ENCODE peak calls at places on chromosomes 12 and 14, in six cellular contexts. One of them, this sample, is unnamed.

GRCh38 chr14:38211258-38211735 is 3.6 kb downstream of the SSTR1 start:
- DNase-seq in OCI-LY7: no peak
- DNase-seq in fibroblast of lung: no peak
- DNase-seq in esophagus squamous epithelium: no peak
- DNase-seq in transverse colon: no peak
- DNase-seq in tibial nerve: no peak
- DNase-seq in this sample: no peak

GRCh38 chr14:50002926-50003212 is 110.0 kb downstream of the ARF6 start:
- DNase-seq in OCI-LY7: no peak
- DNase-seq in fibroblast of lung: no peak
- DNase-seq in esophagus squamous epithelium: no peak
- DNase-seq in transverse colon: no peak
- DNase-seq in tibial nerve: no peak
- DNase-seq in this sample: no peak

GRCh38 chr12:100539209-100539608 is 34.3 kb upstream of the GAS2L3 start:
- DNase-seq in OCI-LY7: peak; percentile 15
- DNase-seq in fibroblast of lung: peak; percentile 41
- DNase-seq in esophagus squamous epithelium: no peak
- DNase-seq in transverse colon: no peak
- DNase-seq in tibial nerve: no peak
- DNase-seq in this sample: no peak

GRCh38 chr14:98909251-98909944 is 362.6 kb downstream of the BCL11B start:
- DNase-seq in OCI-LY7: no peak
- DNase-seq in fibroblast of lung: peak; percentile 80
- DNase-seq in esophagus squamous epithelium: no peak
- DNase-seq in transverse colon: no peak
- DNase-seq in tibial nerve: no peak
- DNase-seq in this sample: peak; percentile 51

GRCh38 chr14:51004801-51005526 is 60.7 kb upstream of the PYGL start:
- DNase-seq in OCI-LY7: no peak
- DNase-seq in fibroblast of lung: peak; percentile 79
- DNase-seq in esophagus squamous epithelium: no peak
- DNase-seq in transverse colon: no peak
- DNase-seq in tibial nerve: no peak
- DNase-seq in this sample: no peak

GRCh38 chr12:2959194-2959507 is at the start of gene TEAD4:
- DNase-seq in OCI-LY7: no peak
- DNase-seq in fibroblast of lung: peak; percentile 83
- DNase-seq in esophagus squamous epithelium: no peak
- DNase-seq in transverse colon: peak; percentile 71
- DNase-seq in tibial nerve: no peak
- DNase-seq in this sample: no peak

GRCh38 chr14:36227344-36227743 is 50.8 kb upstream of the PTCSC3 start:
- DNase-seq in OCI-LY7: no peak
- DNase-seq in fibroblast of lung: no peak
- DNase-seq in esophagus squamous epithelium: no peak
- DNase-seq in transverse colon: no peak
- DNase-seq in tibial nerve: no peak
- DNase-seq in this sample: no peak

GRCh38 chr14:93039649-93040315 is 75.9 kb downstream of the ITPK1 start:
- DNase-seq in OCI-LY7: no peak
- DNase-seq in fibroblast of lung: no peak
- DNase-seq in esophagus squamous epithelium: no peak
- DNase-seq in transverse colon: no peak
- DNase-seq in tibial nerve: no peak
- DNase-seq in this sample: no peak

GRCh38 chr12:123390415-123391093 is 6.6 kb downstream of the KMT5A start:
- DNase-seq in OCI-LY7: no peak
- DNase-seq in fibroblast of lung: no peak
- DNase-seq in esophagus squamous epithelium: no peak
- DNase-seq in transverse colon: no peak
- DNase-seq in tibial nerve: no peak
- DNase-seq in this sample: no peak

GRCh38 chr12:20283467-20283866 is 84.9 kb upstream of the PDE3A start:
- DNase-seq in OCI-LY7: no peak
- DNase-seq in fibroblast of lung: no peak
- DNase-seq in esophagus squamous epithelium: no peak
- DNase-seq in transverse colon: no peak
- DNase-seq in tibial nerve: no peak
- DNase-seq in this sample: no peak

GRCh38 chr12:116236148-116236731 is 41.3 kb downstream of the MED13L start:
- DNase-seq in OCI-LY7: peak; percentile 66
- DNase-seq in fibroblast of lung: peak; percentile 66
- DNase-seq in esophagus squamous epithelium: no peak
- DNase-seq in transverse colon: peak; percentile 37
- DNase-seq in tibial nerve: peak; percentile 70
- DNase-seq in this sample: peak; percentile 32

GRCh38 chr14:55665067-55665700 is 85.2 kb downstream of the KTN1 start:
- DNase-seq in OCI-LY7: no peak
- DNase-seq in fibroblast of lung: peak; percentile 73
- DNase-seq in esophagus squamous epithelium: no peak
- DNase-seq in transverse colon: no peak
- DNase-seq in tibial nerve: no peak
- DNase-seq in this sample: no peak

GRCh38 chr12:117408161-117408791 is 46.9 kb upstream of the NOS1 start:
- DNase-seq in OCI-LY7: no peak
- DNase-seq in fibroblast of lung: peak; percentile 60
- DNase-seq in esophagus squamous epithelium: no peak
- DNase-seq in transverse colon: peak; percentile 10
- DNase-seq in tibial nerve: peak; percentile 9
- DNase-seq in this sample: no peak

GRCh38 chr14:104978774-104979691 is 859 bp upstream of the AHNAK2 start:
- DNase-seq in OCI-LY7: no peak
- DNase-seq in fibroblast of lung: no peak
- DNase-seq in esophagus squamous epithelium: no peak
- DNase-seq in transverse colon: no peak
- DNase-seq in tibial nerve: no peak
- DNase-seq in this sample: no peak

GRCh38 chr14:61321385-61322010 is at the start of gene PRKCH:
- DNase-seq in OCI-LY7: no peak
- DNase-seq in fibroblast of lung: peak; percentile 44
- DNase-seq in esophagus squamous epithelium: peak; percentile 39
- DNase-seq in transverse colon: peak; percentile 79
- DNase-seq in tibial nerve: peak; percentile 47
- DNase-seq in this sample: no peak

GRCh38 chr12:58914457-58914856 is 5.8 kb downstream of the LRIG3 start:
- DNase-seq in OCI-LY7: no peak
- DNase-seq in fibroblast of lung: peak; percentile 34
- DNase-seq in esophagus squamous epithelium: no peak
- DNase-seq in transverse colon: no peak
- DNase-seq in tibial nerve: no peak
- DNase-seq in this sample: no peak

GRCh38 chr14:76022991-76023390 is 37.4 kb downstream of the IFT43 start:
- DNase-seq in OCI-LY7: no peak
- DNase-seq in fibroblast of lung: no peak
- DNase-seq in esophagus squamous epithelium: no peak
- DNase-seq in transverse colon: no peak
- DNase-seq in tibial nerve: no peak
- DNase-seq in this sample: no peak

GRCh38 chr12:96221391-96221790 is 27.2 kb downstream of the ELK3 start:
- DNase-seq in OCI-LY7: no peak
- DNase-seq in fibroblast of lung: no peak
- DNase-seq in esophagus squamous epithelium: no peak
- DNase-seq in transverse colon: no peak
- DNase-seq in tibial nerve: no peak
- DNase-seq in this sample: no peak

GRCh38 chr12:31369712-31370521 is 44.0 kb upstream of the SINHCAF start:
- DNase-seq in OCI-LY7: no peak
- DNase-seq in fibroblast of lung: peak; percentile 43
- DNase-seq in esophagus squamous epithelium: no peak
- DNase-seq in transverse colon: peak; percentile 32
- DNase-seq in tibial nerve: peak; percentile 31
- DNase-seq in this sample: no peak

GRCh38 chr14:22650960-22651521 is 6.9 kb upstream of the OR6J1 start:
- DNase-seq in OCI-LY7: peak; percentile 47
- DNase-seq in fibroblast of lung: peak; percentile 35
- DNase-seq in esophagus squamous epithelium: no peak
- DNase-seq in transverse colon: no peak
- DNase-seq in tibial nerve: no peak
- DNase-seq in this sample: no peak

GRCh38 chr14:94394025-94394493 is 5.7 kb upstream of the SERPINA1 start:
- DNase-seq in OCI-LY7: no peak
- DNase-seq in fibroblast of lung: no peak
- DNase-seq in esophagus squamous epithelium: no peak
- DNase-seq in transverse colon: no peak
- DNase-seq in tibial nerve: no peak
- DNase-seq in this sample: no peak

GRCh38 chr14:68016243-68016914 is 196.8 kb downstream of the RAD51B start:
- DNase-seq in OCI-LY7: no peak
- DNase-seq in fibroblast of lung: peak; percentile 67
- DNase-seq in esophagus squamous epithelium: no peak
- DNase-seq in transverse colon: no peak
- DNase-seq in tibial nerve: no peak
- DNase-seq in this sample: no peak

GRCh38 chr14:77181124-77181602 is 435 bp upstream of the TMEM63C start:
- DNase-seq in OCI-LY7: peak; percentile 54
- DNase-seq in fibroblast of lung: no peak
- DNase-seq in esophagus squamous epithelium: no peak
- DNase-seq in transverse colon: peak; percentile 17
- DNase-seq in tibial nerve: no peak
- DNase-seq in this sample: no peak

GRCh38 chr14:93269341-93270068 is 62.4 kb downstream of the UBR7 start:
- DNase-seq in OCI-LY7: no peak
- DNase-seq in fibroblast of lung: peak; percentile 76
- DNase-seq in esophagus squamous epithelium: no peak
- DNase-seq in transverse colon: no peak
- DNase-seq in tibial nerve: no peak
- DNase-seq in this sample: peak; percentile 45

GRCh38 chr12:18158774-18159557 is 69.0 kb upstream of the RERGL start:
- DNase-seq in OCI-LY7: peak; percentile 65
- DNase-seq in fibroblast of lung: peak; percentile 18
- DNase-seq in esophagus squamous epithelium: no peak
- DNase-seq in transverse colon: no peak
- DNase-seq in tibial nerve: peak; percentile 44
- DNase-seq in this sample: no peak

GRCh38 chr12:22355011-22355580 is 20.6 kb upstream of the ST8SIA1 start:
- DNase-seq in OCI-LY7: no peak
- DNase-seq in fibroblast of lung: no peak
- DNase-seq in esophagus squamous epithelium: no peak
- DNase-seq in transverse colon: no peak
- DNase-seq in tibial nerve: no peak
- DNase-seq in this sample: no peak

GRCh38 chr12:109946913-109947312 is 46.8 kb downstream of the TCHP start:
- DNase-seq in OCI-LY7: no peak
- DNase-seq in fibroblast of lung: no peak
- DNase-seq in esophagus squamous epithelium: no peak
- DNase-seq in transverse colon: no peak
- DNase-seq in tibial nerve: no peak
- DNase-seq in this sample: no peak
- H3K27ac ChIP-seq in OCI-LY7: no peak overlapping the region
- H3K27ac ChIP-seq in fibroblast of lung: peak overlapping the region; percentile 76
- H3K27ac ChIP-seq in esophagus squamous epithelium: peak overlapping the region; percentile 61
- H3K27ac ChIP-seq in transverse colon: peak overlapping the region; percentile 38
- H3K27ac ChIP-seq in tibial nerve: peak overlapping the region; percentile 37
- H3K27ac ChIP-seq in this sample: no peak overlapping the region

DNA sequence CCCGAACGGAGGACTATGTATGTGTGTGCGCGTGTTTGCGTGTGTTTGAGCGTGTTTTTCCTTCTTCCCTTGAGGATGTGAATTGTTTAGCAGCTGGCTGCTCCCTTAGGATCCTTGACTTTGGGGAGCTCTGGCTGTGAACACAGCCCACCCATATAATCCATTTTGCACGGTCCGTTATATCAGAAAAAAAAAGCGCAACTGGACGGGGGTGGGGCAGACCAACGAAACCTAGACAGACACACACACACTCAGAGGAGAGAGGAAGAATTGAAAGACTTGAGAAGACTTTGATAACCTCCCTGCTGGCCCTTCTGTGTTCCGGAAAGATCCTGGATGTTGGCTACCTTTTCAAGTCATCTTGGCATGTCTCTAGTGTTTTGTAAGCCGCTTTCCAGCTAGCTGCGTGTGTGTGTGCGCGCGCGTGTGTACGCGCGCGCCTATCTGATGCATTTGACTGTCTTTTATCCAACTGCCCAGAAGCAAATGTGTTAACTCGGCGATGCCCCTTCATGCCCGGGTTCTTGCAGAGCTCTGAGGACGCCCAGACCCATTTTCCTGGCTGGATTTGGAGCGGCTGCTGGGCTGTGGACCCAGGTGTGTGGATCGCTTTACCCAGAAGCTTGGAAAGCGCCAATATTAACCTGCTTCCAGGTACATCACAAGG is 576 bp downstream of the LRFN5 start:
- DNase-seq in OCI-LY7: no peak
- DNase-seq in fibroblast of lung: peak; percentile 19
- DNase-seq in esophagus squamous epithelium: no peak
- DNase-seq in transverse colon: no peak
- DNase-seq in tibial nerve: no peak
- DNase-seq in this sample: no peak
- TF ChIP-seq CTCF in OCI-LY7: no peak
- TF ChIP-seq CTCF in fibroblast of lung: no peak
- TF ChIP-seq CTCF in esophagus squamous epithelium: no peak
- TF ChIP-seq CTCF in transverse colon: no peak
- TF ChIP-seq CTCF in tibial nerve: no peak
- TF ChIP-seq CTCF in this sample: no peak

DNA sequence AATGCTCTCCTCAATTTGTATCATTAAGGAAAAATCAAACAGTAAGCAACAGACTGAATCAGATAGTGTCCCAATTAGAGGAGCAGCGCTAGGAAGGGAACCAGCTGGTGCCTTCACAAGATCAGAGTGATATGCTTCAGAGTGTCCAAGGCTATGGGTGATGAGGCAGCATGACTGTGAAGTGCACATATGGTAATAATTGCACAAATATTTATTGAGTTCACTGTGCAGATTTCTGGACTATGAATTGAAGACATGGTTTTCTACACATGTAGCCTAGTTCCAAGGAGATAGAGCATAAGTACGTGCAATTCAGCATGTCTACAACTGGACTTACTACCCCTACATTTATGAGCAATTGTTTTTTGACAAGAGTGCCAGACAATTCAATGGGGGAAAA is 78.8 kb upstream of the EVL start:
- DNase-seq in OCI-LY7: no peak
- DNase-seq in fibroblast of lung: no peak
- DNase-seq in esophagus squamous epithelium: no peak
- DNase-seq in transverse colon: no peak
- DNase-seq in tibial nerve: no peak
- DNase-seq in this sample: no peak
- H3K27ac ChIP-seq in OCI-LY7: no peak overlapping the region
- H3K27ac ChIP-seq in fibroblast of lung: no peak overlapping the region
- H3K27ac ChIP-seq in esophagus squamous epithelium: no peak overlapping the region
- H3K27ac ChIP-seq in transverse colon: no peak overlapping the region
- H3K27ac ChIP-seq in tibial nerve: no peak overlapping the region
- H3K27ac ChIP-seq in this sample: no peak overlapping the region

GRCh38 chr14:64639340-64639821 is 64.8 kb upstream of the PLEKHG3 start:
- DNase-seq in OCI-LY7: no peak
- DNase-seq in fibroblast of lung: peak; percentile 85
- DNase-seq in esophagus squamous epithelium: no peak
- DNase-seq in transverse colon: no peak
- DNase-seq in tibial nerve: no peak
- DNase-seq in this sample: no peak

GRCh38 chr14:64638625-64639024 is 65.6 kb upstream of the PLEKHG3 start:
- DNase-seq in OCI-LY7: no peak
- DNase-seq in fibroblast of lung: no peak
- DNase-seq in esophagus squamous epithelium: no peak
- DNase-seq in transverse colon: no peak
- DNase-seq in tibial nerve: no peak
- DNase-seq in this sample: no peak

GRCh38 chr14:64636208-64636979 is 67.8 kb upstream of the PLEKHG3 start:
- DNase-seq in OCI-LY7: peak; percentile 69
- DNase-seq in fibroblast of lung: peak; percentile 36
- DNase-seq in esophagus squamous epithelium: no peak
- DNase-seq in transverse colon: peak; percentile 85
- DNase-seq in tibial nerve: peak; percentile 60
- DNase-seq in this sample: peak; percentile 28

GRCh38 chr14:64637735-64638473 is 66.3 kb upstream of the PLEKHG3 start:
- DNase-seq in OCI-LY7: no peak
- DNase-seq in fibroblast of lung: no peak
- DNase-seq in esophagus squamous epithelium: no peak
- DNase-seq in transverse colon: no peak
- DNase-seq in tibial nerve: no peak
- DNase-seq in this sample: no peak

GRCh38 chr14:64636980-64637429 is 67.2 kb upstream of the PLEKHG3 start:
- DNase-seq in OCI-LY7: no peak
- DNase-seq in fibroblast of lung: no peak
- DNase-seq in esophagus squamous epithelium: no peak
- DNase-seq in transverse colon: no peak
- DNase-seq in tibial nerve: no peak
- DNase-seq in this sample: no peak
- TF ChIP-seq CTCF in OCI-LY7: peak; percentile 58
- TF ChIP-seq CTCF in fibroblast of lung: no peak
- TF ChIP-seq CTCF in esophagus squamous epithelium: no peak
- TF ChIP-seq CTCF in transverse colon: peak; percentile 15
- TF ChIP-seq CTCF in tibial nerve: no peak
- TF ChIP-seq CTCF in this sample: peak; percentile 59